ENCODE peak calls at places on chromosomes 12 and 14, in five cellular contexts. E is CD8-positive, alpha-beta memory T cell; Z is brain microvascular endothelial cell; X is CD8-positive, alpha-beta T cell; S is GM23338. V is an unnamed sample.

GRCh38 chr12:16605666-16606116 is 271 bp downstream of the LMO3 start:
- DNase-seq in E (no peak), Z (no peak), X (no peak), S (peak; percentile 12), V (no peak)

GRCh38 chr12:96814200-96814599 is 92.9 kb upstream of the NEDD1 start:
- DNase-seq in E (no peak), Z (no peak), X (no peak), S (no peak), V (no peak)

GRCh38 chr14:28777773-28778606 is 11.4 kb downstream of the FOXG1 start:
- DNase-seq in E (no peak), Z (no peak), X (no peak), S (peak; percentile 83), V (no peak)

GRCh38 chr12:10634427-10634826 is 21.0 kb upstream of the MAGOHB start:
- DNase-seq in E (no peak), Z (peak; percentile 82), X (no peak), S (no peak), V (no peak)

GRCh38 chr14:104353921-104354701 is 215.7 kb downstream of the KIF26A start:
- DNase-seq in E (no peak), Z (no peak), X (no peak), S (no peak), V (no peak)

GRCh38 chr14:77593501-77593911 is 22.9 kb downstream of the SPTLC2 start:
- DNase-seq in E (peak; percentile 47), Z (no peak), X (no peak), S (no peak), V (peak; percentile 30)

GRCh38 chr14:72847721-72848120 is 46.2 kb downstream of the DPF3 start:
- DNase-seq in E (no peak), Z (no peak), X (no peak), S (peak; percentile 67), V (no peak)

GRCh38 chr12:131711551-131712205 is 788 bp downstream of the SFSWAP start:
- DNase-seq in E (no peak), Z (no peak), X (no peak), S (peak; percentile 17), V (no peak)

GRCh38 chr12:54933381-54933780 is 51.2 kb downstream of the TESPA1 start:
- DNase-seq in E (peak; percentile 14), Z (peak; percentile 17), X (no peak), S (no peak), V (no peak)

GRCh38 chr12:98399532-98399931 is 115.9 kb upstream of the TMPO start:
- DNase-seq in E (peak; percentile 30), Z (peak; percentile 90), X (peak; percentile 41), S (peak; percentile 58), V (no peak)

GRCh38 chr12:68476786-68477185 is 133.9 kb upstream of the RAP1B start:
- DNase-seq in E (no peak), Z (no peak), X (no peak), S (no peak), V (no peak)

GRCh38 chr12:125283521-125283920 is 218.3 kb downstream of the AACS start:
- DNase-seq in E (no peak), Z (no peak), X (no peak), S (no peak), V (no peak)

GRCh38 chr12:58341791-58342190 is 400.4 kb downstream of the ATP23 start:
- DNase-seq in E (no peak), Z (no peak), X (no peak), S (no peak), V (no peak)

GRCh38 chr12:110367209-110367864 is 36.2 kb downstream of the ANAPC7 start:
- DNase-seq in E (no peak), Z (peak; percentile 40), X (no peak), S (no peak), V (no peak)

GRCh38 chr14:96362071-96362964 is 823 bp downstream of the ATG2B start:
- DNase-seq in E (peak; percentile 64), Z (peak; percentile 12), X (peak; percentile 26), S (peak; percentile 33), V (peak; percentile 69)

GRCh38 chr14:60878536-60878935 is 102.3 kb downstream of the TRMT5 start:
- DNase-seq in E (no peak), Z (no peak), X (no peak), S (no peak), V (no peak)

GRCh38 chr12:100574262-100575074 is 984 bp downstream of the GAS2L3 start:
- DNase-seq in E (no peak), Z (no peak), X (no peak), S (peak; percentile 42), V (no peak)

GRCh38 chr12:90280033-90280432 is 571.4 kb upstream of the ATP2B1 start:
- DNase-seq in E (no peak), Z (peak; percentile 43), X (no peak), S (no peak), V (no peak)

GRCh38 chr12:90281156-90281868 is 572.7 kb upstream of the ATP2B1 start:
- DNase-seq in E (no peak), Z (no peak), X (no peak), S (no peak), V (no peak)

GRCh38 chr12:90275088-90275487 is 566.5 kb upstream of the ATP2B1 start:
- DNase-seq in E (no peak), Z (no peak), X (no peak), S (no peak), V (no peak)

GRCh38 chr12:90280564-90281058 is 572.0 kb upstream of the ATP2B1 start:
- DNase-seq in E (no peak), Z (peak; percentile 78), X (no peak), S (no peak), V (no peak)
- H3K27ac ChIP-seq in E (no peak overlapping the region), Z (peak overlapping the region; percentile 77), X (no peak overlapping the region), S (no peak overlapping the region), V (no peak overlapping the region)

DNA sequence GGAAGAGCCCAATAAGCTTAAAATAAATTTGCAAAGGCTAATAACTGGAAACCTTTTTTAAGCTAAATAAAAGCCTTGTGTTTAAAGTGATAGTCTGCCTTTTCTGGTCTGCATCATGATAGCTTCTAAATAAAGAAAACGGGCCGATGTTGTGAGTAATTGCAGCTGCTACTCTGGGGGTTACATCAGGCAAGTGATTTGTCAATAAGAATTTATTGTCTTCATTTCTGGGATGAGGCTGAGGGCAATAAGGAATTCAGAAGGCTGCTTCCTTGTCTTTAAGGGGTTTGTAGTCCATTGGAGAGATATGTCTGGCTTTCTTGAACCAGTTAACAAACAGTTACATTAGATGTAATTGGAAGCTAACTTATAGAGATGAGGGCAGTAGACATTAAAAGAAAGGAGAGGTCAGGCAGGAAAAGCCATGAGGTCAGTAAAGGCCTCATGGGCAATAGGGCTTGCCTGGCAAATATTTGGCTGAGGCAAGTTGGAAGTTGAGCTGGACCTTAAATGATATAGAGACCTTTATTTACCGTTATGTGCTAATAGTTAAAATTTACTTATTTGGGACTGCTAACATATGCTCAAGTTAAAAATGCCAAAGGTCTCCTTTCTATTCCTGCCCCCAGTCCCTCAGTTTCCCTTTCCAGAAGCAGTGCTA is 85.0 kb downstream of the CRADD start:
- DNase-seq in E (no peak), Z (peak; percentile 16), X (no peak), S (no peak), V (no peak)
- H3K4me3 ChIP-seq in E (no peak overlapping the region), Z (no peak overlapping the region), X (no peak overlapping the region), S (no peak overlapping the region), V (no peak overlapping the region)

GRCh38 chr12:76032043-76032981 is 736 bp upstream of the PHLDA1 start:
- DNase-seq in E (no peak), Z (peak; percentile 60), X (no peak), S (peak; percentile 79), V (peak; percentile 35)

GRCh38 chr12:76031414-76032042 is at the start of gene PHLDA1:
- DNase-seq in E (peak; percentile 90), Z (peak; percentile 95), X (peak; percentile 83), S (peak; percentile 93), V (peak; percentile 78)

GRCh38 chr12:76030378-76031080 is 1.0 kb downstream of the PHLDA1 start:
- DNase-seq in E (peak; percentile 59), Z (peak; percentile 30), X (peak; percentile 42), S (peak; percentile 46), V (peak; percentile 75)

GRCh38 chr12:76029982-76030377 is 1.6 kb downstream of the PHLDA1 start:
- DNase-seq in E (no peak), Z (peak; percentile 28), X (no peak), S (peak; percentile 52), V (peak; percentile 14)

GRCh38 chr12:76031081-76031413 is 529 bp downstream of the PHLDA1 start:
- DNase-seq in E (no peak), Z (no peak), X (no peak), S (no peak), V (peak; percentile 7)
- H3K27ac ChIP-seq in E (peak overlapping the region; percentile 86), Z (peak overlapping the region; percentile 98), X (peak overlapping the region; percentile 63), S (no peak overlapping the region), V (peak overlapping the region; percentile 74)

GRCh38 chr14:68979021-68979721 is at the start of gene ACTN1:
- DNase-seq in E (peak; percentile 28), Z (peak; percentile 98), X (peak; percentile 35), S (peak; percentile 98), V (peak; percentile 46)

GRCh38 chr14:68981124-68981523 is 2.0 kb upstream of the ACTN1 start:
- DNase-seq in E (no peak), Z (no peak), X (no peak), S (no peak), V (peak; percentile 19)

GRCh38 chr14:68978550-68978911 is 571 bp downstream of the ACTN1 start:
- DNase-seq in E (peak; percentile 18), Z (no peak), X (no peak), S (peak; percentile 83), V (peak; percentile 52)

GRCh38 chr14:68981539-68981976 is 2.5 kb upstream of the ACTN1 start:
- DNase-seq in E (no peak), Z (peak; percentile 94), X (no peak), S (no peak), V (no peak)

DNA sequence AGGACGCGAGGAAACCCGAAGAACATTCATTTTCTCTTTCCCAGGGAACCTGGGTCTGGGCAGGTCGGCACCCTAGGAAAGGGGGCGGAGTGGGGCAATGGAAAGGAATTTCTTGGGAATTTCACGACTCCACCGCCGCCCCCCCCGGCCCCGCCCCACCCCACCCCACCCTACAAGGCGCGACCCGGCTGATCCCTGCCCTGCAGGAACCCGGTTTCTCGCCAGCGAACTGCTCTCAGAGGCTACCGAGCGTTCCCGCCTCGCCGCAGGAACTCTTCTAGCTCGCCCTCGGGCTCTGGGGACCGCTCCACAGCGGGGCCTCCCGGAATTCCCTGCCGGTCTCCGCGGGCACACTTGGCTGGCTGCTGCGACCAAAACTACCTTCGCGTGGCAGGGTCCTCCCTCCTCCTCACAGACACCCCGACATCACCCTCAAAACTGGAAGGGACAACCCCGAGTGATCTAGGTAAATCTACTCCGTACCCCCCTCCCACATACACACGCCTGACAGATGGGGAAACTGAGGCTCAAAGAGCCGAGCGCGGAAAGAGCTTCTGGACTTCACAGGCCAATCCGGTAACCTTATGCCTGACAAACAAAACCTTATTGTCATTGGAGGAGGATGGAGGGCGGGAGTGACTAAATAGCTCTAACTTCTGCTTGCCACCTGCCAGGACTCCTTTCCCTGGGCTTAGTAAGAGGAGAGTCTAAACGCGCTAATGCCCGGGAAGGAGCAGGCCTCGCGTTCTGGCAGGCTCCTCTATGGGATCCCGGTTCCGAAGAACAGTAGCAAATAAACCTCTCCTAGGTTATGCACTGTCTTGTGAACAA is 835 bp upstream of the ACTN1 start:
- DNase-seq in E (no peak), Z (no peak), X (no peak), S (peak; percentile 83), V (no peak)
- H3K4me3 ChIP-seq in E (peak overlapping the region; percentile 50), Z (peak overlapping the region; percentile 96), X (peak overlapping the region; percentile 86), S (peak overlapping the region; percentile 96), V (peak overlapping the region; percentile 66)

GRCh38 chr12:123024819-123025391 is 44.4 kb downstream of the ARL6IP4 start:
- DNase-seq in E (no peak), Z (peak; percentile 32), X (no peak), S (no peak), V (no peak)
- H3K27ac ChIP-seq in E (no peak overlapping the region), Z (no peak overlapping the region), X (no peak overlapping the region), S (no peak overlapping the region), V (no peak overlapping the region)